ENCODE peak calls at places on chromosome X, in seven cellular contexts. U is cardiac fibroblast, O is tibial artery, J is small intestine, C is breast epithelium, W is brain microvascular endothelial cell, T is mammary epithelial cell. D is an unnamed sample.
A peak's percentile ranks its signal among the peaks of the same experiment; 100 is the strongest.

GRCh38 chrX:124239324-124239723 is 93.1 kb upstream of the TEX13D start:
- DNase-seq in U (no peak), O (no peak), J (no peak), C (no peak), W (no peak), T (no peak), D (no peak)

GRCh38 chrX:1807301-1807731 is 192.5 kb downstream of the ASMT start:
- DNase-seq in U (no peak), O (no peak), J (no peak), C (no peak), W (peak; percentile 18), T (peak; percentile 13), D (no peak)

GRCh38 chrX:41491267-41492004 is 44.3 kb downstream of the NYX start:
- DNase-seq in U (peak; percentile 88), O (no peak), J (no peak), C (no peak), W (peak; percentile 71), T (peak; percentile 90), D (peak; percentile 75)

GRCh38 chrX:53422915-53423268 is 219 bp downstream of the RIBC1 start:
- DNase-seq in U (no peak), O (no peak), J (no peak), C (no peak), W (no peak), T (no peak), D (no peak)

GRCh38 chrX:100609591-100609990 is 24.9 kb downstream of the TNMD start:
- DNase-seq in U (peak; percentile 1), O (no peak), J (no peak), C (no peak), W (no peak), T (no peak), D (no peak)

GRCh38 chrX:56000169-56000568 is 232.0 kb upstream of the KLF8 start:
- DNase-seq in U (no peak), O (no peak), J (no peak), C (no peak), W (no peak), T (no peak), D (no peak)

GRCh38 chrX:73289039-73289438 is 74.4 kb upstream of the NAP1L2 start:
- DNase-seq in U (no peak), O (no peak), J (no peak), C (no peak), W (no peak), T (no peak), D (no peak)

GRCh38 chrX:38142598-38142997 is 78.1 kb downstream of the SRPX start:
- DNase-seq in U (peak; percentile 94), O (no peak), J (no peak), C (no peak), W (no peak), T (no peak), D (no peak)

GRCh38 chrX:21972046-21972445 is 31.5 kb downstream of the SMS start:
- DNase-seq in U (no peak), O (no peak), J (no peak), C (no peak), W (no peak), T (no peak), D (no peak)

GRCh38 chrX:137428777-137429564 is 137.0 kb upstream of the ZIC3 start:
- DNase-seq in U (no peak), O (no peak), J (no peak), C (no peak), W (no peak), T (no peak), D (no peak)

GRCh38 chrX:10579753-10580060 is 40.7 kb downstream of the MID1 start:
- DNase-seq in U (no peak), O (no peak), J (no peak), C (no peak), W (peak; percentile 39), T (no peak), D (no peak)

GRCh38 chrX:46628406-46629371 is 55.1 kb downstream of the CHST7 start:
- DNase-seq in U (peak; percentile 58), O (peak; percentile 80), J (no peak), C (no peak), W (peak; percentile 35), T (no peak), D (peak; percentile 91)

GRCh38 chrX:44062842-44063241 is 89.7 kb upstream of the NDP start:
- DNase-seq in U (no peak), O (no peak), J (no peak), C (no peak), W (no peak), T (peak; percentile 36), D (no peak)

GRCh38 chrX:129980043-129980442 is 2.4 kb upstream of the BCORL1 start:
- DNase-seq in U (no peak), O (peak; percentile 71), J (no peak), C (no peak), W (no peak), T (no peak), D (peak; percentile 80)

GRCh38 chrX:7927259-7928167 is at the start of gene PNPLA4:
- DNase-seq in U (peak; percentile 84), O (peak; percentile 78), J (peak; percentile 82), C (peak; percentile 76), W (peak; percentile 64), T (peak; percentile 87), D (peak; percentile 85)

GRCh38 chrX:7926914-7927258 is 327 bp downstream of the PNPLA4 start:
- DNase-seq in U (no peak), O (no peak), J (no peak), C (peak; percentile 44), W (no peak), T (no peak), D (no peak)

GRCh38 chrX:7926501-7926900 is 712 bp downstream of the PNPLA4 start:
- DNase-seq in U (peak; percentile 3), O (no peak), J (no peak), C (no peak), W (no peak), T (peak; percentile 9), D (no peak)

GRCh38 chrX:7921750-7922149 is 5.5 kb downstream of the PNPLA4 start:
- DNase-seq in U (no peak), O (no peak), J (no peak), C (no peak), W (no peak), T (no peak), D (no peak)

DNA sequence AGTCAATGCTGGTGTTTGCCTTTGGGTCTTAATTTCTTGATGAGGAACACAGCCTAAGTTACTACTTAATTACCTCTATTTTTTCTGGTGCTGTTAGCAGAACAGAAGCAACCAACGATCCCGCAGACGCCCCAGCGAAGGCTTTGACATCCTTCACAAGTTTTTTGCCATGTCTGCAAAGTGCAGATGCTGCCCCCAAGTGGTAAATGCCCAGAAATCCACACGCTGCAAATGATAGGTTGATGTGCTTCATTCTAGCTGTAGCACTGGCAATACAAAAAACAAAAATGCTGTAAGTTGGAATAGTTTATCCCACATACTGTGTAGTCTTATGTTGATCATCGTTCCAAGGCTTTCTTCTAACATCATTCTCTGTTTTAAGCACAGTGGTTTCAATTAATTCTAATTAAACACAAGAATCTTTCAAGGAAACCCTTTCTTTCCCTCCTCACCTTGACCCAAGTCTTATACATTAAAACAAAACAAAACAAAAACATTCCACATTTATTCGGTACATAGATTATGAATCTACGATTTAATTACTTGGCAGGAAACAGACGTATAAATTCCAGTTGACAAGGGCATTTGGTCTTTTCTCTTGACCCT is 1.2 kb downstream of the PNPLA4 start:
- DNase-seq in U (peak; percentile 76), O (no peak), J (peak; percentile 70), C (peak; percentile 49), W (peak; percentile 69), T (peak; percentile 65), D (peak; percentile 68)
- H3K4me3 ChIP-seq in U (no peak overlapping the region), O (no peak overlapping the region), J (no peak overlapping the region), C (no peak overlapping the region), W (no peak overlapping the region), T (peak overlapping the region; percentile 79), D (no peak overlapping the region)

GRCh38 chrX:70477734-70478075 is 33.1 kb downstream of the DLG3 start:
- DNase-seq in U (no peak), O (no peak), J (no peak), C (no peak), W (no peak), T (no peak), D (no peak)

GRCh38 chrX:70476934-70477733 is 32.5 kb downstream of the DLG3 start:
- DNase-seq in U (peak; percentile 53), O (peak; percentile 73), J (peak; percentile 85), C (no peak), W (peak; percentile 60), T (peak; percentile 31), D (peak; percentile 74)

GRCh38 chrX:70479970-70480659 is 35.5 kb downstream of the DLG3 start:
- DNase-seq in U (peak; percentile 23), O (no peak), J (peak; percentile 95), C (no peak), W (peak; percentile 29), T (no peak), D (no peak)

GRCh38 chrX:70479197-70479969 is 34.7 kb downstream of the DLG3 start:
- DNase-seq in U (peak; percentile 59), O (no peak), J (peak; percentile 74), C (no peak), W (peak; percentile 54), T (peak; percentile 60), D (no peak)

GRCh38 chrX:70478521-70478920 is 33.9 kb downstream of the DLG3 start:
- DNase-seq in U (no peak), O (no peak), J (no peak), C (no peak), W (no peak), T (no peak), D (no peak)
- H3K4me3 ChIP-seq in U (no peak overlapping the region), O (no peak overlapping the region), J (no peak overlapping the region), C (no peak overlapping the region), W (no peak overlapping the region), T (no peak overlapping the region), D (no peak overlapping the region)

DNA sequence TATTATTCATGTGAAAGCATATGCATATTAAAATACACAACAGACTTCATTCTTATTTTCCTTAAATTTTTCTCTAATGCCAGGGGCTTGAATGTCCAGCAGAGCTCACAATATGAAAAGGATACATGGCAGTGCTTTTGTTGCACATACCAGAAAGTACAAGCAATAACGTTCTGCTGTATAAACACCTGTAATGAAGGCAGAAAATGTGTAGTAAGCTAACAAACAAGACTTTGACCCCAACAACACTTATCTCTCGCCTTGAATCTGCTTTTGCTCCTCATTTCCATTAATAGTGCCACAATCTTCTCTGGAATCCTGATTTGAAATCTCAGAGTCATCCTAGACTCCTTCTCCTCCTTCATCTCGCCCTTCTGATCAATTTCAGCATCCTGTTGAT is 687.3 kb downstream of the IL1RAPL1 start:
- DNase-seq in U (no peak), O (no peak), J (no peak), C (no peak), W (no peak), T (no peak), D (no peak)
- H3K4me3 ChIP-seq in U (no peak overlapping the region), O (no peak overlapping the region), J (no peak overlapping the region), C (no peak overlapping the region), W (no peak overlapping the region), T (no peak overlapping the region), D (no peak overlapping the region)

GRCh38 chrX:155061770-155062169 is 9.2 kb downstream of the CMC4 start:
- DNase-seq in U (peak; percentile 16), O (no peak), J (no peak), C (no peak), W (no peak), T (no peak), D (no peak)

GRCh38 chrX:155070038-155070437 is 898 bp downstream of the CMC4 start:
- DNase-seq in U (no peak), O (no peak), J (peak; percentile 23), C (no peak), W (no peak), T (peak; percentile 4), D (no peak)

GRCh38 chrX:155068165-155068564 is 2.8 kb downstream of the CMC4 start:
- DNase-seq in U (peak; percentile 51), O (no peak), J (no peak), C (no peak), W (peak; percentile 42), T (peak; percentile 65), D (no peak)

GRCh38 chrX:155069414-155069813 is 1.5 kb downstream of the CMC4 start:
- DNase-seq in U (no peak), O (no peak), J (no peak), C (no peak), W (no peak), T (no peak), D (no peak)

GRCh38 chrX:155065035-155065734 is 5.8 kb downstream of the CMC4 start:
- DNase-seq in U (peak; percentile 62), O (no peak), J (no peak), C (no peak), W (no peak), T (peak; percentile 78), D (no peak)
- H3K4me3 ChIP-seq in U (no peak overlapping the region), O (no peak overlapping the region), J (no peak overlapping the region), C (peak overlapping the region; percentile 2), W (no peak overlapping the region), T (peak overlapping the region; percentile 42), D (no peak overlapping the region)